ENCODE peak calls at places on chromosomes 5 and 9, in four cellular contexts. K is stimulated activated CD4-positive, alpha-beta T cell treated with anti-CD3 and anti-CD28 coated beads, Interleukin-4, amount 100 ng/mL, for 24 hours; Q is pancreas; N is dorsolateral prefrontal cortex. O is an unnamed sample.

GRCh38 chr5:14870347-14871083 is 1.1 kb downstream of the ANKH start:
- DNase-seq in Q (peak; percentile 25), K (peak; percentile 72), N (peak; percentile 57), O (no peak)

GRCh38 chr9:72127753-72128152 is 21.5 kb upstream of the GDA start:
- DNase-seq in Q (no peak), K (no peak), N (no peak), O (no peak)

GRCh38 chr9:74653437-74654080 is 156.4 kb downstream of the RORB start:
- DNase-seq in N (no peak), Q (no peak), K (no peak), O (no peak)

GRCh38 chr5:40167283-40167682 is 512.4 kb upstream of the PTGER4 start:
- DNase-seq in Q (no peak), N (no peak), K (no peak), O (no peak)

GRCh38 chr9:23567756-23568155 is 258.3 kb downstream of the ELAVL2 start:
- DNase-seq in N (no peak), Q (no peak), K (no peak), O (no peak)

GRCh38 chr9:114525505-114525904 is 20.2 kb upstream of the WHRN start:
- DNase-seq in Q (no peak), K (no peak), N (no peak), O (no peak)

GRCh38 chr5:179209359-179210150 is 135.7 kb downstream of the ADAMTS2 start:
- DNase-seq in K (no peak), N (no peak), Q (no peak), O (no peak)

GRCh38 chr9:129773262-129774048 is 20.6 kb upstream of the PTGES start:
- DNase-seq in K (no peak), N (no peak), Q (peak; percentile 73), O (no peak)

O was measured in A673.